ENCODE peak calls at places on chromosomes 16 and 17, in five cellular contexts. H is suprapubic skin, L is tibial nerve, X is gastrocnemius medialis, J is body of pancreas. I is an unnamed sample.

GRCh38 chr16:3645504-3646347 is 8.8 kb upstream of the DNASE1 start:
- DNase-seq in H (peak), L (no peak), X (no peak), J (no peak), I (no peak)

GRCh38 chr16:22220076-22220453 is 14.0 kb downstream of the EEF2K start:
- DNase-seq in H (no peak), L (no peak), X (peak), J (peak), I (no peak)

GRCh38 chr17:7997186-7997585 is 5.2 kb upstream of the GUCY2D start:
- DNase-seq in H (no peak), L (no peak), X (peak), J (peak), I (peak)

GRCh38 chr17:63414222-63414621 is 31.9 kb downstream of the CYB561 start:
- DNase-seq in H (no peak), L (no peak), X (no peak), J (no peak), I (no peak)

GRCh38 chr16:84478172-84478948 is 26.1 kb downstream of the MEAK7 start:
- DNase-seq in H (no peak), L (no peak), X (no peak), J (no peak), I (no peak)

GRCh38 chr17:73427198-73427597 is 115.4 kb upstream of the CDC42EP4 start:
- DNase-seq in H (no peak), L (no peak), X (no peak), J (no peak), I (no peak)

GRCh38 chr17:73163043-73163442 is 1.8 kb upstream of the SSTR2 start:
- DNase-seq in H (no peak), L (no peak), X (no peak), J (no peak), I (no peak)

GRCh38 chr16:22890976-22891375 is 77.0 kb downstream of the HS3ST2 start:
- DNase-seq in H (no peak), L (no peak), X (no peak), J (no peak), I (no peak)

GRCh38 chr17:80034977-80035686 is 540 bp downstream of the TBC1D16 start:
- DNase-seq in H (no peak), L (no peak), X (no peak), J (peak), I (no peak)

DNA sequence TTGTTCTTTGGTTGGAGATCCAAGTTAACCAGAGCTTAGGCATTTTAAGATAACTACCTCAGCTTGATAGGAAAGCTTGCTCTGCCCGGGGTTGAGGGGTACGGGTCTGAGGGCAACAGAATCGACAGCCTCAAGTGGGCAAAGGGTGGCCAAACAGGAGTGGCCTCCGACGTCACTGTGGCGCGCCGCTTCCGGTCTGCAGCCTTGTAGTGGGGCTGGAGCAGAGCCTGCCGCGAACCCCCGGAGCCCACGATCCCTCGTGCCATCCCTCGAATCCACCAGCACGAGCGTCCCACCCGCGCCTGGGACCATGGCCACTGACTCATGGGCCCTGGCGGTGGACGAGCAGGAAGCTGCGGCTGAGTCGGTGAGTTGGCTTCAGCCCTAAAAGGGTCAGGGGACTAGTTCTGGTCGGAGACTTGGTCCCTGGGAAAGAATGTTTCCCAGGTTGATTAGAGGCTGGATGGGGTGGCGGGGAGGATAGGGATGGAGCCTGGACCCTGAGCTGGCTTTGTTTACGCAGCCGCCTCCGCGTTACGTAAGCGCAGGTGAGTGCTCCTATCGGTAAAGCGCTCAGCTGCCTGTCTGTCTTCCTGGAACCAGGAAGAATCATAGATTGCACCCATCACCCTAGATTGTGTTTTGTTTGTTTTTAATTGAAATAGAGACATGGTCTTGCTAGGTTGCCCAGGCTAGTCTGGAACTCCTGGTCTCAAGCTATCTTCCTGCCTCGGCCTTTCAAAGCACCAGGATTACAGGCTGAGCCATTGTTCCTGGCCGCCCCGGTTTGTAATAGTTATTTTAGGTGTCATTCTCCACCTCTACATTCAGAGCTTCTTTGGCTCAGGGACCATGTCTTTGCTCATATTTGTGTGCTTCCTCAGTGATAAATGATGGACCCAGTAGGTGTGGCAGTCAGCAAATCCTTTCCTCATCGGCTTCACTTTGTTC is at the start of gene DDX19B:
- DNase-seq in H (peak), L (peak), X (peak), J (peak), I (peak)
- TF ChIP-seq POLR2A in H (peak), L (peak), X (peak), J (peak), I (peak)

GRCh38 chr17:16381496-16381820 is 567 bp downstream of the UBB start:
- DNase-seq in H (no peak), L (no peak), X (no peak), J (peak), I (no peak)

GRCh38 chr17:16384557-16384956 is 3.7 kb downstream of the UBB start:
- DNase-seq in H (no peak), L (no peak), X (no peak), J (no peak), I (no peak)

GRCh38 chr17:16379654-16380053 is 1.2 kb upstream of the UBB start:
- DNase-seq in H (no peak), L (no peak), X (no peak), J (peak), I (no peak)

GRCh38 chr17:16380640-16381495 is at the start of gene UBB:
- DNase-seq in H (peak), L (peak), X (peak), J (peak), I (peak)

DNA sequence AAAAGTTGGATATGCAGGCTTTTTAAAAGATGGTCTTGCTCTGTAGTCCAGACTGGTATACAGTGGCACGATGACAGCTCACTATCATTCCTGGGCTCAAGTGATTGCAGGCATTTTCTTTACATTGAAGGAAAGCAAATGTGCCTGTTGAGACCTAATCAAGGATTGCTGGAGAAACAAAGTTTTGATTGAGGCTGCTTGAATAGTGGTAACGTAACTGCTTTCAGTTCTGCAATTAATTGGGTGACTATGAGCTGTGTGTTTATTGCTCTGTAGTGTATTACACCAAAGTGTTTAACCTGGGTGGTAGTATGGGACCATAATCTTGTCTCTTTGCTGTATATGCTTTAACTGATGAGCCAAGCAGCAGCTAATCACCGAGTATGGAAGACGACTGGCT is 2.3 kb downstream of the UBB start:
- DNase-seq in H (no peak), L (no peak), X (no peak), J (no peak), I (no peak)
- TF ChIP-seq POLR2A in H (no peak), L (no peak), X (no peak), J (no peak), I (peak)

DNA sequence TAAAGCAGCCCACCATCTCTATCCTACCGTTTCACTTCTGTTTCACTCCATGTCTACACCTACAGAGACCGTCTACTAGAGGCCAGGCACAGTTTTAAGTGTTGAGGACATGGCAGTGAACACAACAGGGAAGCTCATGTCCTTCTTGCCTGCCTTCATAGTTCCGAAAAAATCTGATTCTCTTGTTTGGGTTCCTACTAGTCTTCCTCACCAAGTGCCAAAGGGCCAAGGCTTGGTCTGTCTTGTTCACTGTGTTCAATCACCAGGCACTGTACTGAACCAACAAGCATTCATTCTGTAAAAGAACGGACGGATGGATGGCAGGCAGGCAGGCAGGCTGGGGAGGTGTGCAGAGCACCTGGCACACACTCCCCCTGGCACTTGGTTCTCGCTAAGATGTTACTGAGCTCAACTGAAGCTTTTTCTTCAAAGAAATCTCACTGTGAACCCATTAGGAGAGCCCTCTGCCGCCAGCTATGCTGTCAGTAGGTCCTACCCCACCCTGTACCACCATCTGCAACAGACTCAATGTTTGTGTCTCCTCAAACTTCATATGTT is 2.5 kb downstream of the DEXI start:
- DNase-seq in H (no peak), L (no peak), X (no peak), J (no peak), I (no peak)
- TF ChIP-seq POLR2A in H (no peak), L (no peak), X (no peak), J (no peak), I (no peak)

DNA sequence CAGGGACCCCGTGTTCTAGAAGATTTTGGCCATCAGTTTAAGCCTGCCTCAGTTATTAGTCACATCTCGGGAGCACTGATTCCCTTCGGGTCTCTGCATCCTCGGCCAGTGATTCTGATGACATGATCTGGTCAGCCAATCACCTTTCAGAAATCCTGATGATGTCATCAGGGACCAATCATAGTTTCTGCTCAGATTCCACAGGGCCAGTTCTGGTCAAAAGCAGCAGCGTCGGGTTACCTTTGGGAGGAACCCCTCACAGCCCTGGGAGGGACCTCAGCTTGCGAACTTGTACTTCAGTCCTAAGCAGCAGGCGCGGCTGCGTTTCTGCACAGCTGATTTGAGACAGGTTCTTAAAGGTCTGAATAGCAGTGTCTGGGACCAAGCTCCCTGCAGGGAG is 13.9 kb downstream of the KDM8 start:
- DNase-seq in H (no peak), L (no peak), X (peak), J (no peak), I (no peak)
- TF ChIP-seq POLR2A in H (no peak), L (no peak), X (no peak), J (no peak), I (no peak)

I was measured in erythroblast.